ENCODE peak calls at places on chromosomes 5 and 9, in seven cellular contexts. D is fibroblast of lung, P is kidney epithelial cell, G is HFF-Myc, Y is Peyer's patch, F is adipocyte, O is neural progenitor cell. Z is an unnamed sample.

GRCh38 chr9:69207503-69207902 is 33.4 kb downstream of the TJP2 start:
- DNase-seq in D (no peak), P (no peak), G (no peak), Y (no peak), F (no peak), O (no peak), Z (no peak)

GRCh38 chr9:126521089-126521488 is 92.6 kb upstream of the LMX1B start:
- DNase-seq in D (no peak), P (no peak), G (no peak), Y (no peak), F (no peak), O (peak; percentile 72), Z (no peak)

GRCh38 chr5:172531704-172532026 is 77.3 kb upstream of the SH3PXD2B start:
- DNase-seq in D (no peak), P (no peak), G (no peak), Y (no peak), F (no peak), O (no peak), Z (no peak)

GRCh38 chr9:71001780-71002386 is 119.5 kb downstream of the TRPM3 start:
- DNase-seq in D (peak; percentile 18), P (peak; percentile 9), G (no peak), Y (no peak), F (peak; percentile 51), O (peak; percentile 70), Z (no peak)

GRCh38 chr5:112237456-112237855 is 181.6 kb downstream of the EPB41L4A start:
- DNase-seq in D (no peak), P (no peak), G (no peak), Y (no peak), F (no peak), O (peak; percentile 66), Z (no peak)

GRCh38 chr5:77292026-77292757 is 81.7 kb downstream of the PDE8B start:
- DNase-seq in D (peak; percentile 7), P (no peak), G (no peak), Y (no peak), F (peak; percentile 71), O (no peak), Z (peak; percentile 41)

GRCh38 chr9:133673260-133673658 is 37.1 kb downstream of the DBH start:
- DNase-seq in D (no peak), P (no peak), G (no peak), Y (no peak), F (no peak), O (peak; percentile 39), Z (no peak)

GRCh38 chr5:180365829-180366228 is 12.7 kb upstream of the GFPT2 start:
- DNase-seq in D (no peak), P (no peak), G (no peak), Y (no peak), F (no peak), O (no peak), Z (no peak)

GRCh38 chr5:102545175-102545574 is 46.4 kb upstream of the SLCO6A1 start:
- DNase-seq in D (no peak), P (no peak), G (no peak), Y (no peak), F (no peak), O (peak; percentile 66), Z (no peak)

GRCh38 chr9:129336601-129337286 is 158.7 kb upstream of the IER5L start:
- DNase-seq in D (peak; percentile 75), P (no peak), G (no peak), Y (peak; percentile 55), F (peak; percentile 77), O (peak; percentile 78), Z (peak; percentile 20)

GRCh38 chr5:93723005-93723404 is 18.4 kb downstream of the POU5F2 start:
- DNase-seq in D (peak; percentile 73), P (no peak), G (peak; percentile 51), Y (no peak), F (no peak), O (no peak), Z (no peak)

GRCh38 chr5:148469446-148470062 is 85.8 kb downstream of the FBXO38 start:
- DNase-seq in D (peak; percentile 89), P (no peak), G (peak; percentile 21), Y (no peak), F (peak; percentile 39), O (no peak), Z (peak; percentile 94)

GRCh38 chr9:88007291-88007650 is 32.9 kb upstream of the CDK20 start:
- DNase-seq in D (no peak), P (no peak), G (no peak), Y (no peak), F (no peak), O (no peak), Z (no peak)

GRCh38 chr5:9903806-9904205 is 273.7 kb upstream of the TAS2R1 start:
- DNase-seq in D (peak; percentile 30), P (no peak), G (no peak), Y (no peak), F (no peak), O (no peak), Z (peak; percentile 58)

GRCh38 chr9:95494416-95495371 is 22.1 kb downstream of the PTCH1 start:
- DNase-seq in D (peak; percentile 37), P (peak; percentile 73), G (no peak), Y (peak; percentile 92), F (no peak), O (peak; percentile 65), Z (no peak)

GRCh38 chr9:93994132-93994531 is 39.0 kb upstream of the BARX1 start:
- DNase-seq in D (no peak), P (no peak), G (no peak), Y (no peak), F (no peak), O (no peak), Z (no peak)

GRCh38 chr9:19665146-19665863 is 123.5 kb downstream of the SLC24A2 start:
- DNase-seq in D (no peak), P (no peak), G (no peak), Y (no peak), F (no peak), O (no peak), Z (no peak)

GRCh38 chr9:686381-686813 is 155.1 kb upstream of the DMRT1 start:
- DNase-seq in D (peak; percentile 31), P (no peak), G (no peak), Y (no peak), F (peak; percentile 76), O (no peak), Z (peak; percentile 15)

GRCh38 chr5:39661026-39661779 is 236.4 kb upstream of the DAB2 start:
- DNase-seq in D (peak; percentile 17), P (no peak), G (no peak), Y (no peak), F (peak; percentile 29), O (no peak), Z (peak; percentile 5)

GRCh38 chr5:150469718-150470470 is 20.4 kb upstream of the RPS14 start:
- DNase-seq in D (peak; percentile 93), P (peak; percentile 92), G (peak; percentile 93), Y (no peak), F (peak; percentile 95), O (no peak), Z (peak; percentile 93)

GRCh38 chr5:54867310-54867944 is 118.0 kb downstream of the ESM1 start:
- DNase-seq in D (peak; percentile 83), P (no peak), G (peak; percentile 40), Y (no peak), F (peak; percentile 94), O (peak; percentile 74), Z (no peak)

GRCh38 chr5:140251527-140251973 is 51.4 kb downstream of the PFDN1 start:
- DNase-seq in D (peak; percentile 44), P (peak; percentile 85), G (peak; percentile 39), Y (no peak), F (peak; percentile 72), O (no peak), Z (peak; percentile 72)

GRCh38 chr9:1722404-1722803 is 292.7 kb upstream of the SMARCA2 start:
- DNase-seq in D (no peak), P (no peak), G (no peak), Y (no peak), F (no peak), O (no peak), Z (peak; percentile 4)

GRCh38 chr9:79263666-79264460 is 307.9 kb upstream of the TLE4 start:
- DNase-seq in D (no peak), P (no peak), G (no peak), Y (no peak), F (no peak), O (no peak), Z (no peak)

GRCh38 chr9:98168952-98169488 is 23.4 kb downstream of the CORO2A start:
- DNase-seq in D (peak; percentile 22), P (no peak), G (peak; percentile 15), Y (peak; percentile 91), F (peak; percentile 12), O (peak; percentile 65), Z (no peak)

GRCh38 chr9:445033-445432 is 230.4 kb downstream of the DOCK8 start:
- DNase-seq in D (peak; percentile 13), P (peak; percentile 55), G (no peak), Y (no peak), F (peak; percentile 23), O (no peak), Z (peak; percentile 11)

GRCh38 chr5:172713113-172713808 is 57.7 kb downstream of the DUSP1 start:
- DNase-seq in D (peak; percentile 18), P (no peak), G (no peak), Y (peak; percentile 81), F (peak; percentile 75), O (peak; percentile 66), Z (peak; percentile 53)

GRCh38 chr5:13921573-13921972 is 22.9 kb downstream of the DNAH5 start:
- DNase-seq in D (no peak), P (peak; percentile 29), G (no peak), Y (no peak), F (no peak), O (no peak), Z (peak; percentile 12)

GRCh38 chr5:116444373-116445058 is 130.1 kb downstream of the SEMA6A start:
- DNase-seq in D (no peak), P (no peak), G (no peak), Y (no peak), F (no peak), O (no peak), Z (no peak)
- H3K4me3 ChIP-seq in D (no peak overlapping the region), P (no peak overlapping the region), G (no peak overlapping the region), Y (no peak overlapping the region), F (no peak overlapping the region), O (no peak overlapping the region), Z (no peak overlapping the region)

DNA sequence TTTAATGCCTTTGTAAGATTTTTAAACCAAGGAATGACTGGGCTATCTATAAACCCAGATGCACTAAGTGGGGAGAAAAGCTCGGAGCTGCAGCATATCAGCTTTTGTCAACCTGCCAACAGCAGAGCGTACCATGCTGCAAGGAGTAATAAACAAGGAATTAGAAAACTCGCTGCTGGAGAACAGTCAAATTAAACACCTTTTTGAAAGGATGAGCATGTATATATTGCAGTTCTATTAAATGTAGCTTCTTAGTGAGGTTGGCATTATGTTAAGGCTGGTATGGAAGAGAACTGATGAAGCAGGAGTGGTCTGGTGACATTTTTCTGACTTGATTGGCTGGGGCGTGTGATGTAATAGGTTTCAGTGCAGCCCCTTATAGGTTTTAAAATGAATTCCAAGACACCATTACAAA is 74.7 kb downstream of the PIK3R1 start:
- DNase-seq in D (peak; percentile 68), P (no peak), G (no peak), Y (no peak), F (peak; percentile 60), O (no peak), Z (no peak)
- H3K4me3 ChIP-seq in D (no peak overlapping the region), P (peak overlapping the region; percentile 49), G (no peak overlapping the region), Y (no peak overlapping the region), F (peak overlapping the region; percentile 85), O (no peak overlapping the region), Z (no peak overlapping the region)

GRCh38 chr5:134132372-134133212 is 18.1 kb downstream of the TCF7 start:
- DNase-seq in D (no peak), P (no peak), G (no peak), Y (peak; percentile 85), F (no peak), O (no peak), Z (no peak)
- H3K4me3 ChIP-seq in D (no peak overlapping the region), P (no peak overlapping the region), G (no peak overlapping the region), Y (no peak overlapping the region), F (no peak overlapping the region), O (no peak overlapping the region), Z (no peak overlapping the region)

GRCh38 chr5:159310492-159310891 is 19.8 kb downstream of the IL12B start:
- DNase-seq in D (no peak), P (no peak), G (no peak), Y (peak; percentile 61), F (no peak), O (peak; percentile 72), Z (no peak)
- H3K4me3 ChIP-seq in D (peak overlapping the region; percentile 17), P (peak overlapping the region; percentile 16), G (no peak overlapping the region), Y (no peak overlapping the region), F (no peak overlapping the region), O (peak overlapping the region; percentile 32), Z (no peak overlapping the region)

Z was measured in MG63.